ENCODE peak calls at places on chromosomes 6 and 20, in six cellular contexts. B is H1, X is HepG2, F is GM12892, L is K562, Z is GM12878. T is an unnamed sample.

GRCh38 chr6:4977468-4977867 is 26.4 kb downstream of the RPP40 start:
- DNase-seq in X (no peak), B (no peak), L (no peak), Z (no peak), F (no peak), T (no peak)

GRCh38 chr6:15916581-15916980 is 212.3 kb upstream of the MYLIP start:
- DNase-seq in Z (no peak), L (no peak), B (no peak), F (no peak), X (no peak), T (no peak)

GRCh38 chr6:52417675-52418111 is 2.4 kb upstream of the EFHC1 start:
- DNase-seq in F (no peak), X (peak), Z (no peak), B (no peak), L (peak), T (no peak)

GRCh38 chr20:51678041-51678697 is 90.0 kb downstream of the ATP9A start:
- DNase-seq in X (no peak), F (no peak), L (no peak), Z (no peak), B (no peak), T (no peak)

GRCh38 chr20:25081065-25081729 is 744 bp downstream of the VSX1 start:
- DNase-seq in X (no peak), F (no peak), Z (no peak), B (no peak), L (peak), T (no peak)

GRCh38 chr6:117829594-117830319 is 77.3 kb upstream of the SLC35F1 start:
- DNase-seq in B (peak), X (peak), L (peak), Z (no peak), F (no peak), T (peak)

GRCh38 chr6:157314705-157315321 is 8.5 kb downstream of the TMEM242 start:
- DNase-seq in F (no peak), L (peak), X (peak), Z (peak), B (no peak), T (no peak)

GRCh38 chr6:14130431-14131075 is 13.0 kb downstream of the CD83 start:
- DNase-seq in L (no peak), B (no peak), Z (no peak), X (no peak), F (no peak), T (no peak)

GRCh38 chr20:35004051-35004725 is 48.5 kb downstream of the MYH7B start:
- DNase-seq in B (no peak), Z (no peak), F (no peak), X (no peak), L (no peak), T (peak)

GRCh38 chr20:47330933-47331708 is 25.4 kb downstream of the ZMYND8 start:
- DNase-seq in L (peak), B (no peak), X (no peak), F (no peak), Z (no peak), T (no peak)

GRCh38 chr6:150448221-150448620 is 79.4 kb downstream of the IYD start:
- DNase-seq in F (no peak), Z (no peak), X (no peak), L (no peak), B (no peak), T (no peak)

GRCh38 chr6:120648713-120649112 is 685.6 kb downstream of the TBC1D32 start:
- DNase-seq in L (no peak), X (no peak), F (no peak), B (no peak), Z (no peak), T (no peak)

GRCh38 chr20:1377341-1377871 is 15.4 kb downstream of the FKBP1A start:
- DNase-seq in X (no peak), L (no peak), Z (no peak), F (no peak), B (no peak), T (no peak)

GRCh38 chr6:41352396-41352795 is 17.0 kb downstream of the NCR2 start:
- DNase-seq in X (no peak), B (no peak), L (no peak), Z (no peak), F (no peak), T (no peak)

GRCh38 chr6:155434117-155434516 is 21.5 kb downstream of the NOX3 start:
- DNase-seq in X (no peak), F (no peak), Z (no peak), B (no peak), L (no peak), T (no peak)

GRCh38 chr6:13526718-13527668 is 39.6 kb upstream of the GFOD1 start:
- DNase-seq in F (peak), X (no peak), Z (peak), B (no peak), L (no peak), T (peak)

GRCh38 chr20:7147220-7147601 is 379.7 kb downstream of the BMP2 start:
- DNase-seq in X (peak), Z (no peak), B (no peak), L (no peak), F (no peak), T (no peak)

GRCh38 chr6:35757461-35758123 is 18.8 kb upstream of the CLPSL2 start:
- DNase-seq in B (no peak), X (peak), Z (no peak), L (peak), F (no peak), T (peak)

GRCh38 chr6:152164957-152165356 is 357.5 kb downstream of the ESR1 start:
- DNase-seq in B (no peak), L (no peak), X (no peak), F (no peak), Z (no peak), T (no peak)

GRCh38 chr20:58571942-58572666 is 56.9 kb upstream of the APCDD1L start:
- DNase-seq in B (no peak), Z (no peak), F (no peak), L (no peak), X (no peak), T (no peak)

GRCh38 chr6:125961117-125961516 is 4.5 kb downstream of the HINT3 start:
- DNase-seq in L (no peak), Z (no peak), X (no peak), F (no peak), B (no peak), T (no peak)

GRCh38 chr6:32609731-32610640 is 20.3 kb upstream of the HLA-DRB1 start:
- DNase-seq in L (peak), Z (peak), X (peak), B (peak), F (no peak), T (peak)

GRCh38 chr20:24497851-24498250 is 28.4 kb downstream of the SYNDIG1 start:
- DNase-seq in Z (no peak), B (no peak), X (peak), F (no peak), L (no peak), T (no peak)

GRCh38 chr6:141463237-141463977 is 669.3 kb upstream of the GJE1 start:
- DNase-seq in X (no peak), Z (no peak), L (no peak), F (no peak), B (no peak), T (no peak)

GRCh38 chr6:14277405-14277930 is 159.9 kb downstream of the CD83 start:
- DNase-seq in L (no peak), Z (no peak), F (no peak), B (no peak), X (no peak), T (no peak)

GRCh38 chr20:52972190-52972937 is at the start of gene TSHZ2:
- DNase-seq in B (no peak), X (peak), Z (no peak), F (no peak), L (no peak), T (no peak)

DNA sequence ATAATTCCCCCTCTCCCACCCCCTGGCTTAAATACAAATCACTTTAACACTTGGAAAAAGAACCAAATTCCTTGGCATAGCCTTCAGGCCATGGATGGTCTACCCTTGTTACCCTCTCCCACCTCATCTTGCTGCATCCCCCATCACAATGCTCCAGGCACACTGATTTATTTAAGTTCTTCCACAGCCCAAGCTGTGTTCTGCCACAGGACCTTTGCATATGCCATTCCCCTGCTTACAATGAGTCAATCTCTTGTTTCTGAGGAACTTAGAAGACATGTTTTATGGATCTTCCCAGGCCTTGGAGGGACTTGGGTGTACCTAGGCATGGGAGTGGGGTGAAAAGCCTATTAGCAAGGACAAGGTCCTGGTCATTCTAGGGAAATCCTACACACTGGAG is 6.2 kb upstream of the MAFB start:
- DNase-seq in B (no peak), F (no peak), Z (no peak), X (no peak), L (no peak), T (no peak)
- TF ChIP-seq POLR2A in B (no peak), F (no peak), Z (no peak), X (no peak), L (no peak), T (no peak)

GRCh38 chr6:131572686-131573415 is at the start of gene ARG1:
- DNase-seq in X (no peak), L (peak), F (no peak), Z (no peak), B (no peak), T (no peak)

GRCh38 chr6:131574686-131575085 is 1.7 kb downstream of the ARG1 start:
- DNase-seq in F (no peak), B (no peak), X (no peak), Z (no peak), L (no peak), T (no peak)

GRCh38 chr6:131581523-131581922 is 8.5 kb downstream of the ARG1 start:
- DNase-seq in X (no peak), F (no peak), L (no peak), B (no peak), Z (no peak), T (no peak)

GRCh38 chr6:131574133-131574532 is 1.1 kb downstream of the ARG1 start:
- DNase-seq in B (no peak), Z (no peak), F (no peak), X (peak), L (no peak), T (no peak)

GRCh38 chr6:131575834-131576478 is 2.9 kb downstream of the ARG1 start:
- DNase-seq in Z (no peak), X (peak), L (no peak), B (no peak), F (no peak), T (no peak)
- TF ChIP-seq TAF1 in Z (no peak), X (no peak), L (no peak), B (no peak), F (no peak), T (no peak)

DNA sequence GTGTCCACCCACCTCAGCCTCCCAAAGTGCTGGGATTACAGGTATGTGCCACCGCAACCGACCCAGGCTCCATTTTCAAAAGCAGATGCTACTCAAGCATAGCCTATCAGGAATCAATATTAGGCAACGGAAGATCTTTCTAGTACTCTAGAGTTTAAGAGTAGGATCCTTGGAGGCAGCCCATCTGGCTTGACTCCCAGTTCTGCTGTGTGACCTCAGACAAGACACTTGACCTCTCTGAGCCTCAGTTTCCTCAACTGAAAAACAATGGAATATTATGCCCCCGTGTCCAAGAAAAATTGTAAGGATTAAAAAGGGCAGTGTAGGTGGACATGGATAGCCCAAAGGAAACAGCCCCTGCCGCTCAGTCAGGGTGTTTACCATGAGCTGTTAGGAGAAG is 14.5 kb downstream of the ADA start:
- DNase-seq in L (no peak), F (no peak), B (no peak), X (no peak), Z (no peak), T (no peak)
- TF ChIP-seq POLR2A in L (no peak), F (no peak), B (no peak), X (no peak), Z (no peak), T (no peak)

DNA sequence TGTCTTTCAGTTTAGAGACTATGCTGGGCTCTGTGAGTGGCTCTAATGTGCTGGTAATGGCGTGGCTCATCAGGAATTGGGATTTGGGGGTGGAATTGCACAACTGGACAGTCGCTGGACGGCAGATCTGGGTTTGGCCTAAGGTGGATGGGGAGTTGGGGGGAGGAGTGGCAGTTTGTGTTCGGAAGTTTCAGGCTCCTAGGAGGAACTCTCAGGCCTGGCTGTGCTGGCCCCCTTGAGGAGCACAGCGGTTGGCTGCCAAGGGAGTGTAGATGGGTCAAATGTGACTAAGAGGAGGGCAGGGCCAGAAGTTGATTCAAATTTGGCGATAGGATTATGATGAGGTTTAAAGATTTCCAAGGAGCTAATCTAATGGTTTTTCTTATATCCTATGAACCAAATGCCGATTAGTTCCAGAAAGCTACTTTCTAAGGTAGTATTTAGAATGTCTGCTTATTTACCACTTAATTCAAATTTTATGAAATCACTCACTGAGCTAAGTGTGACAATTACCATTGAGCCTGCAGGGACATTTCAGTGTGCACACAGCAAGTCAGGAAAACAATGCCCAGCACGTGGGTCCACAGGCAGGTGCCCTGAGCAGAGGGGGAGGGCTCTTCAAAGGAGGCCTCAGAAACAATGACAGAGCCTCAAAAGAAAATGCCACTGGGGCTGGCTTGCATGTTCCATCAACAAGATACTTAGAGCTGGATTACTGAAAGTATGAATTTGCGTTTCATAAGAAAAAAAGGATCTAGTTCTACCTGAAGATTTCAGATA is 111.0 kb downstream of the GJA10 start:
- DNase-seq in Z (no peak), L (no peak), B (no peak), F (no peak), X (no peak), T (no peak)
- TF ChIP-seq TAF1 in Z (no peak), L (no peak), B (no peak), F (no peak), X (no peak), T (no peak)

GRCh38 chr6:31548423-31548873 is 1.0 kb downstream of the NFKBIL1 start:
- DNase-seq in B (no peak), F (no peak), Z (no peak), L (peak), X (no peak), T (no peak)

GRCh38 chr6:31545291-31545690 is 1.1 kb downstream of the ATP6V1G2 start:
- DNase-seq in X (no peak), B (no peak), F (no peak), L (no peak), Z (no peak), T (no peak)

GRCh38 chr6:31547727-31548422 is 467 bp downstream of the NFKBIL1 start:
- DNase-seq in F (no peak), X (no peak), B (no peak), Z (no peak), L (peak), T (no peak)

GRCh38 chr6:31546339-31546961 is at the start of gene ATP6V1G2:
- DNase-seq in Z (peak), B (peak), X (peak), L (peak), F (no peak), T (no peak)

DNA sequence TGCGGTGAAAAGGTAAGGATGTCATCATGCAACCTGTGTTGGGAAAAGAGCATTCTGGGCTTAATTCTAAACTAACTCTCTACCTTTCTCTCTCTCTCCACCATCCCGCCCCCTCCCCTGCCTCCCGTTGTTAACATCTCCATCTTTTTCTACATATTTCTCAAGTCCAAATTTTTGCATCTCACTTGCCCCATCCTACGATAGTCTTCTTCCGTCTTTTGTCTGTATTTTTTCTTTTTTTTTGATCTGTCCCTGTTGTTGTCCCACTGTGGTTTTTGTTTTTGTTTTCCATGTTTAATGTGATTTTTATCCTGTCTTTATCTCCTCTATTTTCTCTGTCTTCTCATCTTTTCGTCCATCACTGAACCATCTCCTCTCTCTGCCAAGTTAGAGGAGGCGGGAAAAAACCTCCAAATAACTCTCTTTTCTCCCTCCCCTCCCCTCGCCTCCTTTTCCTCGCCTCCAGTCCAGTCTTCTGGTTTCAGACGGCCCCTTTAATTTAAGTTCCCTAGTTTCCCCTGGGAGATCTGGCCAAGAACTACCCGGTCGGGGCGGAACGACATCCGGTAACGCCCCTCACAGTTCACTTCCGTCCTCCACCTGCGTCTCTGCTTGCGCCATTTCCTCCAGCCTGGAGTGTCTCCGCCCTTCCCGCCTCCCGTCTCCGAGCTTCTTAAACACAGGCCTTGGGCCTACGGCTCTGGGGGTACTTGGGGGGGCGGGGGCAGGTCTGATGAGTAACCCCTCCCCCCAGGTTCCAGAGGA is at the start of gene NFKBIL1:
- DNase-seq in L (peak), X (peak), B (peak), Z (peak), F (peak), T (peak)
- TF ChIP-seq POLR2A in L (peak), X (peak), B (peak), Z (peak), F (peak), T (peak)

DNA sequence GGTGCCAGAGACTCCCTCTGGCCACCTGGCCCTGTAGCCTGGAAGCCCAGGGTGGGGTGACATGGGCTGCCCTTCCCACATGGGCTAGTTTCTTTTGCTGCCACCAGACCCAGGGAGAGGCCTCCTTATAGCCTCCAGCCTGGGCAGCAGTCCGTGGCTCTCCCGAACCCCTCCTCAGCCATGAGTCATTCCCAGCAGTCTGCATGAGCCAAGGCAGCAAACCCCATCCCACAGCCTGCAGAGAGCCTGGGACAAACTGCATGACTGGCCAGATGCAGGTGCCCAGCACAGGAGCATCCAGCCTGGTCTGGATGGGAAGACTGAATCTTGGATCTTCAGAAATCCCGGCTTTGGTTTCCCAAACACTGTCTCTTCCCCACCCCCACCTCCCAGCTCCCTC is 75.7 kb downstream of the MRPL14 start:
- DNase-seq in B (no peak), X (no peak), L (no peak), Z (no peak), F (no peak), T (no peak)
- TF ChIP-seq TAF1 in B (no peak), X (no peak), L (no peak), Z (no peak), F (no peak), T (no peak)

DNA sequence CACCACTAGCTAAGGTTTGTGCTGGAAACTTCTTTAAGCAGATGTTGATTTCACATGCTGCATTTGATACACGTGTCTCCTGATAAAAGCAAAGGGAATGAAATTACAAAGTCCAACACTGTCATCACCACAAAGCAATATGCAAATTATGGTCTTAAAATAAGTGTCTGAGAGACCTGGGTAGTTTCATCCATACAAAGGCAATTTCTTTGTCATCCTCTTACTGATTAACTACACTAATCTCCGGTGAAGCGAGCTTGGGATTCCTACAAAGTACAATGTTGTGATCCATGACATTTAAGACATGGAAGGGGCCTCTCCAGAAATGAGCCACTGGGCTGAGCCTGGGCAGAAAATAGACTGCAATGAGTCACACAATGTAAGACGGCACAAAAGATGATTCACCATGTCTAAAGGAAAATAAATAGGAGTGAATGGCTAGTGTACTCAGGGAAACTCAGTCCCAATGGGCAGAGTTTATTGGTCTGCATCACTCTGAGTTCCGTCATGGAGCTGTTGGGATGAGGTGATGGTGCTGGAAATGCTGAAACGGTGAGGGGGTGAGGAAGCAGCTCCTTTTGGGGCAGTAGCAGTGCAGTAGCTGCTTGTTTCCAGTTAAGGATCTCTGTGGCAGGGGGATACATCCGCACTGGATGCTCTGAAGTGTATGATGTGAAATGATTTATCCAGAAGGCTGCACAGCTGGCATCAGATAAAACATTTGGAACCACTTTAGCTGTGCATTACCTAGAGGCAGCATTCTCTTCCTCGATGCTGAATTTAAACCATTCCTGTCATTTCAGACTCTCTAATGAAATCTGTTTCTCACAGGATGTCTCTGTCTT is 103.3 kb downstream of the IBTK start:
- DNase-seq in B (no peak), Z (peak), L (peak), X (peak), F (no peak), T (no peak)
- TF ChIP-seq POLR2A in B (no peak), Z (no peak), L (no peak), X (no peak), F (no peak), T (no peak)

GRCh38 chr6:131931063-131931745 is 20.0 kb downstream of the CCN2 start:
- DNase-seq in L (no peak), B (no peak), F (no peak), Z (no peak), X (no peak), T (no peak)
- TF ChIP-seq TAF1 in L (no peak), B (no peak), F (no peak), Z (no peak), X (no peak), T (no peak)